ENCODE peak calls at places on chromosomes 13 and 19, in seven cellular contexts. P is thoracic aorta; Z is heart right ventricle; R is CD8-positive, alpha-beta T cell; G is fibroblast of lung; J is mesenchymal stem cell; F is suprapubic skin. N is an unnamed sample.

GRCh38 chr19:8361921-8362793 is 1.8 kb upstream of the ANGPTL4 start:
- DNase-seq in G (peak; percentile 98), J (peak; percentile 99), Z (peak; percentile 95), F (peak; percentile 96), R (no peak), P (peak; percentile 94), N (peak; percentile 99)

GRCh38 chr13:76350399-76350798 is 535.8 kb downstream of the KCTD12 start:
- DNase-seq in J (peak; percentile 26), F (no peak), Z (no peak), G (peak; percentile 69), R (no peak), P (no peak), N (no peak)

GRCh38 chr19:43316591-43317319 is 36.7 kb upstream of the CD177 start:
- DNase-seq in Z (no peak), J (no peak), F (no peak), R (no peak), P (no peak), G (peak; percentile 9), N (no peak)

GRCh38 chr19:46350758-46351159 is 3.9 kb downstream of the PPP5C start:
- DNase-seq in F (no peak), P (no peak), Z (no peak), R (peak; percentile 33), G (no peak), J (no peak), N (peak; percentile 48)

GRCh38 chr13:51697181-51697580 is 106.8 kb downstream of the DHRS12 start:
- DNase-seq in F (no peak), R (no peak), P (no peak), J (peak; percentile 23), G (peak; percentile 73), Z (no peak), N (no peak)

GRCh38 chr19:51407631-51408131 is 9.8 kb downstream of the SIGLEC10 start:
- DNase-seq in J (peak; percentile 21), Z (no peak), G (peak; percentile 39), F (no peak), P (no peak), R (peak; percentile 42), N (no peak)

GRCh38 chr13:94641432-94641941 is 39.8 kb downstream of the GPR180 start:
- DNase-seq in J (peak; percentile 84), P (no peak), Z (no peak), G (peak; percentile 89), R (no peak), F (no peak), N (no peak)

GRCh38 chr13:69331245-69331644 is 776.4 kb upstream of the ATXN8OS start:
- DNase-seq in J (peak; percentile 73), G (no peak), Z (no peak), F (no peak), P (no peak), R (no peak), N (no peak)

GRCh38 chr19:29770653-29771052 is 41.1 kb upstream of the CCNE1 start:
- DNase-seq in Z (no peak), G (no peak), F (no peak), P (no peak), R (no peak), J (no peak), N (no peak)

GRCh38 chr13:113874579-113875428 is 10.9 kb upstream of the GAS6 start:
- DNase-seq in J (no peak), G (no peak), R (no peak), F (no peak), P (no peak), Z (no peak), N (no peak)

GRCh38 chr13:97911311-97912138 is 42.0 kb upstream of the IPO5 start:
- DNase-seq in R (no peak), P (no peak), Z (no peak), G (no peak), F (no peak), J (no peak), N (no peak)

GRCh38 chr13:45231722-45232121 is 30.9 kb upstream of the KCTD4 start:
- DNase-seq in J (peak; percentile 81), P (no peak), F (no peak), G (peak; percentile 54), Z (no peak), R (no peak), N (no peak)

GRCh38 chr13:32381539-32381938 is 46.4 kb downstream of the N4BP2L1 start:
- DNase-seq in R (peak; percentile 18), G (peak; percentile 61), J (peak; percentile 47), P (no peak), Z (peak; percentile 30), F (no peak), N (peak; percentile 25)

GRCh38 chr19:15300533-15301194 is 31.7 kb downstream of the BRD4 start:
- DNase-seq in G (peak; percentile 89), J (peak; percentile 94), F (no peak), R (no peak), Z (no peak), P (no peak), N (no peak)

GRCh38 chr19:47729468-47729798 is 15.9 kb upstream of the NOP53 start:
- DNase-seq in P (peak; percentile 65), F (no peak), Z (peak; percentile 72), R (no peak), G (peak; percentile 84), J (peak; percentile 76), N (no peak)

DNA sequence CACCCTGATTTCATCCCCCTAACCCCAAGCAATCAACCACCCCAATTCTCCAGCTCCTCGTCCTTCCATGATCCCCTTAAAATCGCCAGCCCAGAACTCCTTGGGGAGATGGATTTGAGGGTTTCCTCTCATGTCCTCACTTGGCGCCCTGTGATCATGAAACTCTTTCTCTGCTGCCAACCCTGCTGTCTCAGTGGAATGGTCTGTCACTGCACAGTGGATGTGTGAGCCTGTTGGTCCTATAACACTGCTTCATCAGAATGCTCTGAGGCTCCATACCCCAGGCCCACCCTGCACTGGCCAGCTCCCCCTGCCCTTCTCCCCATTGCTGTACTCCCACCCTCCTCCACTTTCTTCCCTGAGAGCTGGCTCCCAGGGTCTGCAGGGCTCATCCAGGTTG is 12.6 kb upstream of the ZNF792 start:
- DNase-seq in Z (no peak), R (no peak), P (no peak), G (no peak), J (no peak), F (peak; percentile 32), N (no peak)
- H3K4me1 ChIP-seq in Z (no peaks in the 10 kb centered on the region), R (peaks cover 25% of the 10 kb centered on the region), P (no peaks in the 10 kb centered on the region), G (no peaks in the 10 kb centered on the region), J (peaks cover 1% of the 10 kb centered on the region), F (peaks cover 13% of the 10 kb centered on the region), N (peaks cover 13% of the 10 kb centered on the region)

GRCh38 chr13:108325863-108326262 is 56.3 kb downstream of the TNFSF13B start:
- DNase-seq in R (no peak), Z (no peak), P (no peak), F (no peak), J (no peak), G (no peak), N (no peak)

GRCh38 chr13:108322206-108322824 is 52.8 kb downstream of the TNFSF13B start:
- DNase-seq in J (peak; percentile 56), G (peak; percentile 66), P (no peak), Z (no peak), F (no peak), R (no peak), N (no peak)

GRCh38 chr13:108328848-108329247 is 59.3 kb downstream of the TNFSF13B start:
- DNase-seq in G (no peak), Z (no peak), R (no peak), F (no peak), P (no peak), J (no peak), N (no peak)

DNA sequence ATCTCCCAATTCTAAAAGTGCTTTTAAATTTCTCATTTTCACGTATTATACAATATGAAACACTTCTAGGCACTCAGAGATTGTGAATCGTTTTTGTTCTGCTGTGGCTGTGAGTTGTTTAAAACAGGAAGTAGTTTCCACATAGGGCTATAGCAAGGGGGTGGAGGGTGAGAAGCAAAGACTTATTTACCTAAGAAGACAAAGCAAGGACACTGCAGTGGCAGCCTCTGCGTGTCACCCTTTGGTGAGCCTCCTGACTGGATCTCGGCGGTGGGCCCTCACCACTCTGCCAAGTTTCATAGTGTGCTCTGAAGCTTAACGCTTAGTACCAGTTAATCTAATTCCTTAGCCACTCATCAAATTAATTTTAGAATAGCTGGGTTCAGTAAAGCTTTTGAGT is 56.8 kb downstream of the TNFSF13B start:
- DNase-seq in Z (no peak), G (no peak), F (no peak), P (no peak), J (no peak), R (no peak), N (no peak)
- H3K27ac ChIP-seq in Z (no peak overlapping the region), G (no peak overlapping the region), F (no peak overlapping the region), P (no peak overlapping the region), J (no peak overlapping the region), R (no peak overlapping the region), N (no peak overlapping the region)

GRCh38 chr19:3398114-3398899 is 31.9 kb downstream of the NFIC start:
- DNase-seq in R (no peak), F (peak; percentile 93), J (peak; percentile 55), G (peak; percentile 55), Z (peak; percentile 82), P (no peak), N (peak; percentile 92)
- H3K4me1 ChIP-seq in R (no peaks in the 10 kb centered on the region), F (peaks cover 58% of the 10 kb centered on the region), J (peaks cover 29% of the 10 kb centered on the region), G (peaks cover 23% of the 10 kb centered on the region), Z (peaks cover 45% of the 10 kb centered on the region), P (peaks cover 57% of the 10 kb centered on the region), N (peaks cover 30% of the 10 kb centered on the region)

GRCh38 chr13:24214528-24214927 is 54.0 kb downstream of the SPATA13 start:
- DNase-seq in P (no peak), G (no peak), F (no peak), Z (no peak), J (no peak), R (no peak), N (no peak)
- H3K27ac ChIP-seq in P (no peak overlapping the region), G (no peak overlapping the region), F (no peak overlapping the region), Z (peak overlapping the region; percentile 72), J (no peak overlapping the region), R (no peak overlapping the region), N (no peak overlapping the region)

GRCh38 chr19:38861368-38861767 is 11.6 kb upstream of the HNRNPL start:
- DNase-seq in F (no peak), P (no peak), J (no peak), Z (no peak), G (no peak), R (no peak), N (no peak)
- H3K4me1 ChIP-seq in F (peaks cover 30% of the 10 kb centered on the region), P (no peaks in the 10 kb centered on the region), J (peaks cover 9% of the 10 kb centered on the region), Z (peaks cover 21% of the 10 kb centered on the region), G (no peaks in the 10 kb centered on the region), R (peaks cover 41% of the 10 kb centered on the region), N (peaks cover 10% of the 10 kb centered on the region)